ENCODE peak calls at places on chromosome 1, in six cellular contexts. J is AG10803, Q is endothelial cell, S is AG09319, V is foreskin keratinocyte, U is LNCaP clone FGC. P is an unnamed sample.
A peak's percentile ranks its signal among the peaks of the same experiment; 100 is the strongest.

GRCh38 chr1:115340879-115341278 is 2.8 kb upstream of the NGF start:
- DNase-seq in J (no peak), Q (no peak), S (no peak), V (no peak), U (no peak), P (no peak)

GRCh38 chr1:16013220-16013907 is 4.5 kb downstream of the HSPB7 start:
- DNase-seq in J (peak; percentile 56), Q (no peak), S (no peak), V (peak; percentile 18), U (no peak), P (peak; percentile 59)

GRCh38 chr1:77825356-77825709 is 45.9 kb downstream of the MIGA1 start:
- DNase-seq in J (peak; percentile 83), Q (peak; percentile 6), S (no peak), V (peak; percentile 98), U (peak; percentile 69), P (no peak)

GRCh38 chr1:107057197-107058133 is 991 bp downstream of the PRMT6 start:
- DNase-seq in J (peak; percentile 29), Q (peak; percentile 58), S (no peak), V (peak; percentile 34), U (peak; percentile 21), P (peak; percentile 44)

GRCh38 chr1:160046494-160047115 is 14.8 kb upstream of the PIGM start:
- DNase-seq in J (peak; percentile 44), Q (peak; percentile 66), S (no peak), V (peak; percentile 15), U (no peak), P (no peak)

GRCh38 chr1:100506221-100506620 is 31.7 kb upstream of the GPR88 start:
- DNase-seq in J (peak; percentile 18), Q (no peak), S (no peak), V (no peak), U (no peak), P (no peak)

GRCh38 chr1:100921110-100921706 is 25.3 kb downstream of the SLC30A7 start:
- DNase-seq in J (peak; percentile 57), Q (no peak), S (peak; percentile 30), V (peak; percentile 27), U (no peak), P (no peak)

GRCh38 chr1:909861-910310 is 13.8 kb upstream of the SAMD11 start:
- DNase-seq in J (no peak), Q (peak; percentile 2), S (no peak), V (no peak), U (no peak), P (no peak)

GRCh38 chr1:108814343-108815125 is 42.4 kb downstream of the AKNAD1 start:
- DNase-seq in J (peak; percentile 72), Q (no peak), S (no peak), V (no peak), U (no peak), P (no peak)

GRCh38 chr1:151934048-151934493 is 24.8 kb upstream of the THEM4 start:
- DNase-seq in J (peak; percentile 58), Q (peak; percentile 54), S (no peak), V (peak; percentile 51), U (peak; percentile 30), P (no peak)

GRCh38 chr1:219938706-219939105 is 10.3 kb upstream of the SLC30A10 start:
- DNase-seq in J (peak; percentile 23), Q (no peak), S (no peak), V (peak; percentile 81), U (peak; percentile 59), P (no peak)

GRCh38 chr1:905071-905749 is 18.5 kb upstream of the SAMD11 start:
- DNase-seq in J (no peak), Q (no peak), S (no peak), V (no peak), U (no peak), P (peak; percentile 40)

GRCh38 chr1:27004471-27005165 is 8.0 kb downstream of the TENT5B start:
- DNase-seq in J (no peak), Q (no peak), S (no peak), V (peak; percentile 37), U (no peak), P (no peak)

GRCh38 chr1:27006683-27007082 is 6.0 kb downstream of the TENT5B start:
- DNase-seq in J (no peak), Q (no peak), S (no peak), V (no peak), U (no peak), P (no peak)

GRCh38 chr1:27003745-27004470 is 8.7 kb downstream of the TENT5B start:
- DNase-seq in J (no peak), Q (no peak), S (no peak), V (peak; percentile 18), U (no peak), P (no peak)

GRCh38 chr1:27005166-27005530 is 7.5 kb downstream of the TENT5B start:
- DNase-seq in J (no peak), Q (no peak), S (no peak), V (no peak), U (no peak), P (no peak)

GRCh38 chr1:27005648-27006496 is 6.8 kb downstream of the TENT5B start:
- DNase-seq in J (no peak), Q (no peak), S (no peak), V (peak; percentile 49), U (no peak), P (no peak)
- TF ChIP-seq CTCF in J (no peak), Q (no peak), S (no peak), V (no peak), U (no peak), P (no peak)

GRCh38 chr1:40338745-40339419 is 21.8 kb upstream of the COL9A2 start:
- DNase-seq in J (peak; percentile 63), Q (peak; percentile 92), S (peak; percentile 36), V (peak; percentile 50), U (peak; percentile 69), P (peak; percentile 87)

GRCh38 chr1:40339420-40340323 is 22.6 kb upstream of the COL9A2 start:
- DNase-seq in J (no peak), Q (no peak), S (no peak), V (no peak), U (no peak), P (no peak)

GRCh38 chr1:40332695-40333094 is 15.6 kb upstream of the COL9A2 start:
- DNase-seq in J (no peak), Q (no peak), S (no peak), V (no peak), U (no peak), P (no peak)

GRCh38 chr1:40341509-40342380 is 24.7 kb upstream of the COL9A2 start:
- DNase-seq in J (no peak), Q (no peak), S (no peak), V (no peak), U (no peak), P (no peak)

DNA sequence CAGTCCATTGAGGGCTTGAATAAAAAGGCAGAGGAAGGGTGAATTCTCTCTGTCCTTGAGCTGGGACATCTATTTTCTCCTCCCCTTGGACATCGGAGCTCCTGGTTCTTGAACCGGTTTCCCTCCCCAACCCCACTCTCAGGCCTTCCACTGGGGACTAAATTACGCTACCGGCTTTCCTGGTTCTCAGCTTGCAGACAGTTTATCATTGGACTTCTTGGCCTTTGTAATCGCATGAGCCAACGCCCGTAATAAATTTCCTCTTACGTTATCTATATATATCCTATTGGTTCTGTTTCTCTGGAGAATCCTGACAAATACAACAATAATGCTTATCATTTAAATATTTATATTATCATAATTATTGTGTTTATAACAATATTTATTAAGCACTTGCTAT is 20.4 kb upstream of the COL9A2 start:
- DNase-seq in J (no peak), Q (no peak), S (no peak), V (no peak), U (no peak), P (no peak)
- TF ChIP-seq CTCF in J (no peak), Q (no peak), S (no peak), V (no peak), U (no peak), P (no peak)

GRCh38 chr1:209610378-209610905 is 26.9 kb downstream of the CAMK1G start:
- DNase-seq in J (no peak), Q (no peak), S (no peak), V (peak; percentile 62), U (no peak), P (no peak)
- TF ChIP-seq CTCF in J (no peak), Q (no peak), S (no peak), V (no peak), U (no peak), P (no peak)

GRCh38 chr1:29181413-29182225 is at the start of gene SRSF4:
- DNase-seq in J (peak; percentile 99), Q (peak; percentile 100), S (peak; percentile 98), V (peak; percentile 93), U (peak; percentile 96), P (peak; percentile 99)
- TF ChIP-seq CTCF in J (peak; percentile 51), Q (peak; percentile 76), S (peak; percentile 48), V (peak; percentile 99), U (peak; percentile 88), P (no peak)

GRCh38 chr1:180933141-180933540 is 20.4 kb downstream of the KIAA1614 start:
- DNase-seq in J (no peak), Q (no peak), S (no peak), V (no peak), U (no peak), P (no peak)

GRCh38 chr1:180934563-180934962 is 21.9 kb downstream of the KIAA1614 start:
- DNase-seq in J (no peak), Q (no peak), S (no peak), V (no peak), U (no peak), P (no peak)

GRCh38 chr1:180930687-180931086 is 18.0 kb downstream of the KIAA1614 start:
- DNase-seq in J (no peak), Q (no peak), S (no peak), V (no peak), U (no peak), P (no peak)

GRCh38 chr1:180931529-180931928 is 18.8 kb downstream of the KIAA1614 start:
- DNase-seq in J (no peak), Q (no peak), S (no peak), V (no peak), U (no peak), P (no peak)

DNA sequence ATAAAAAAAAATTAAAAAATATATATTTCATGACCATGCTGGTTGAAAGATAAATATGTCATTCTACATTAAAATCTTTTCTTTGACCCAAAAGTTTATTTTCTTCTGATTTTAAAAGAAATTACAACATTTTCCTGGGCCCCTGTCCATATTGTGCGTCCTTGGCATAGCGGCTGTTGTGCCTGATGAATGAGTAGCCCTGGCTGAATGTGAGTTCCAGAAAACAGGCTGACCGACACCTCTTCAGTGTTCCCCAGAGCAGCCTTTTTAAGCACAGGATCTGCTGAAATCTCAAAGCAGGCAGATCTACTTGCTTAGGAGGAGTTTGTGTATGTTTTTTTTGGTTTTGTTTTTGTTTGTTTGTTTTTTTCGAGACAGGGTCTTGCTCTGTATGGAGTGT is 19.7 kb downstream of the KIAA1614 start:
- DNase-seq in J (no peak), Q (no peak), S (no peak), V (no peak), U (no peak), P (no peak)
- TF ChIP-seq CTCF in J (no peak), Q (no peak), S (no peak), V (no peak), U (no peak), P (no peak)

GRCh38 chr1:86692636-86693035 is 11.7 kb upstream of the SH3GLB1 start:
- DNase-seq in J (no peak), Q (no peak), S (no peak), V (no peak), U (no peak), P (no peak)

DNA sequence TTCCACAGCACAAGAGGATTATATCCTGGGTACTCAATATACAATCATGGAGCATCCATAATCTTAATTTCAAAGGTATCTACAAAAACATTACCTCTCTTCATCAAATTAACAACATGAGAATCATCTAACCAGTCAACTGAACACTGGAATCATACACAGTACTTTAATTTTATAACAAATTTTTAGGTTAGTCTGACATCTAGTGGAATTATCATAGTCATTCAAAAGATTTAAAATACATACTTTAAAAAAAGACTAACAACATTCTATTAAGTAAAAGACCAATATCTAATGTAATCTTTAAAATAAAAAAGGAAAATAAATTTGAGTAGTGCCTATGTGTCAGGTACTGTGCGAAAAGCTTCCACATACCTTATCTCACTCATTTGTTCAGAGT is 16.8 kb upstream of the SH3GLB1 start:
- DNase-seq in J (no peak), Q (no peak), S (no peak), V (peak; percentile 14), U (no peak), P (no peak)
- TF ChIP-seq CTCF in J (peak; percentile 19), Q (no peak), S (no peak), V (peak; percentile 62), U (peak; percentile 12), P (no peak)